ENCODE peak calls at places on chromosome 17, in eight cellular contexts. F is breast epithelium, U is A549, N is HCT116, X is adrenal gland, Y is H1, C is gastrocnemius medialis, M is esophagus muscularis mucosa. D is an unnamed sample.

GRCh38 chr17:18033442-18034099 is 5.4 kb downstream of the ATPAF2 start:
- DNase-seq in F (no peak), U (peak; percentile 86), N (peak; percentile 80), X (peak; percentile 82), Y (no peak), C (peak; percentile 44), M (no peak), D (no peak)

GRCh38 chr17:14747576-14747940 is 446.7 kb downstream of the HS3ST3B1 start:
- DNase-seq in F (no peak), U (no peak), N (no peak), X (no peak), Y (no peak), C (no peak), M (no peak), D (no peak)

GRCh38 chr17:64491034-64491860 is 5.6 kb downstream of the POLG2 start:
- DNase-seq in F (no peak), U (no peak), N (no peak), X (no peak), Y (no peak), C (no peak), M (no peak), D (no peak)

GRCh38 chr17:74872313-74873035 is at the start of gene FDXR:
- DNase-seq in F (no peak), U (peak; percentile 60), N (no peak), X (no peak), Y (no peak), C (no peak), M (peak; percentile 93), D (no peak)

GRCh38 chr17:75876938-75877751 is 1.2 kb downstream of the TRIM47 start:
- DNase-seq in F (peak; percentile 82), U (peak; percentile 85), N (peak; percentile 87), X (peak; percentile 97), Y (peak; percentile 70), C (peak; percentile 81), M (peak; percentile 97), D (peak; percentile 96)

GRCh38 chr17:61002316-61002736 is 324.7 kb downstream of the BCAS3 start:
- DNase-seq in F (no peak), U (peak; percentile 7), N (peak; percentile 26), X (no peak), Y (no peak), C (no peak), M (no peak), D (no peak)

GRCh38 chr17:66494023-66494803 is 191.8 kb downstream of the PRKCA start:
- DNase-seq in F (no peak), U (peak; percentile 82), N (peak; percentile 61), X (no peak), Y (no peak), C (no peak), M (no peak), D (no peak)

GRCh38 chr17:33521784-33522183 is 228.7 kb upstream of the ASIC2 start:
- DNase-seq in F (no peak), U (peak; percentile 40), N (no peak), X (peak; percentile 60), Y (peak; percentile 87), C (no peak), M (no peak), D (no peak)

GRCh38 chr17:9183297-9183696 is 162.0 kb downstream of the NTN1 start:
- DNase-seq in F (no peak), U (no peak), N (no peak), X (no peak), Y (no peak), C (no peak), M (no peak), D (no peak)

GRCh38 chr17:61701334-61701733 is 110.3 kb upstream of the NACA2 start:
- DNase-seq in F (no peak), U (no peak), N (no peak), X (no peak), Y (no peak), C (no peak), M (no peak), D (no peak)

GRCh38 chr17:41523787-41524186 is 4.3 kb downstream of the KRT19 start:
- DNase-seq in F (no peak), U (no peak), N (peak; percentile 52), X (no peak), Y (no peak), C (no peak), M (no peak), D (no peak)

GRCh38 chr17:4032738-4033137 is 68.5 kb upstream of the ATP2A3 start:
- DNase-seq in F (no peak), U (no peak), N (no peak), X (no peak), Y (no peak), C (no peak), M (no peak), D (no peak)

GRCh38 chr17:70355185-70355584 is 185.9 kb downstream of the KCNJ2 start:
- DNase-seq in F (no peak), U (no peak), N (no peak), X (no peak), Y (no peak), C (no peak), M (no peak), D (no peak)

GRCh38 chr17:81160747-81161453 is 4.4 kb upstream of the PVALEF start:
- DNase-seq in F (no peak), U (no peak), N (no peak), X (no peak), Y (no peak), C (no peak), M (no peak), D (no peak)

GRCh38 chr17:83203472-83204221 is 124.2 kb downstream of the METRNL start:
- DNase-seq in F (no peak), U (no peak), N (no peak), X (peak; percentile 54), Y (peak; percentile 28), C (peak; percentile 1), M (no peak), D (peak; percentile 34)

GRCh38 chr17:59435238-59435637 is 103.8 kb downstream of the YPEL2 start:
- DNase-seq in F (no peak), U (no peak), N (no peak), X (no peak), Y (no peak), C (no peak), M (no peak), D (no peak)

GRCh38 chr17:3960764-3961163 is 3.5 kb downstream of the ATP2A3 start:
- DNase-seq in F (no peak), U (no peak), N (no peak), X (peak; percentile 93), Y (no peak), C (no peak), M (no peak), D (no peak)

GRCh38 chr17:46884552-46884951 is 33.2 kb downstream of the WNT9B start:
- DNase-seq in F (no peak), U (no peak), N (no peak), X (no peak), Y (no peak), C (no peak), M (no peak), D (no peak)

GRCh38 chr17:50899005-50899460 is 32.9 kb upstream of the TOB1 start:
- DNase-seq in F (no peak), U (no peak), N (no peak), X (no peak), Y (no peak), C (no peak), M (no peak), D (no peak)

DNA sequence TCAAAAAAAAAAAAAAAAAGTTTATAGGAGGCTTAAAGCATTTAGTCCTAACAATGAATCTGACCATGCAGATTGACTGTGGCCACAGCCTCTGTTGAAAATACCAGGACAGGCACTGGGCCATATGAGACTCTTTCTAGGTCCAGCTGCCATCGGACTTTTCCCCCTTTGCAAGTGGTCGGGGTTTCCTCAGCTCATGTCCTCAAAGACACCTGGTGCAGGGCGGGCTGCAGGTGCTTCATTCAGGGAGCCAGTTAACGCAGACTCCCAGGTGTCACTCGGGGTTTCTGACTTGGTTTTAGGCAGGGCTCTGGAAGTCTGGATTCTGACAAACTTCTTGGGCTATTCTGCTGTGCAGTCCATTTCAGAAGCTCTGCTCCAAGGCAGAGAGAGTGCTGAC is 20.9 kb downstream of the ELAC2 start:
- DNase-seq in F (no peak), U (no peak), N (no peak), X (no peak), Y (no peak), C (no peak), M (no peak), D (no peak)
- TF ChIP-seq CTCF in F (no peak), U (no peak), N (no peak), X (no peak), Y (no peak), C (no peak), M (no peak), D (no peak)

GRCh38 chr17:57471941-57472368 is 215.6 kb downstream of the MSI2 start:
- DNase-seq in F (no peak), U (no peak), N (no peak), X (no peak), Y (no peak), C (no peak), M (no peak), D (no peak)
- H3K4me1 ChIP-seq in F (peaks cover 12% of the 10 kb centered on the region), U (peaks cover 11% of the 10 kb centered on the region), N (no peaks in the 10 kb centered on the region), X (peaks cover 6% of the 10 kb centered on the region), Y (peaks cover 8% of the 10 kb centered on the region), C (peaks cover 29% of the 10 kb centered on the region), M (peaks cover 14% of the 10 kb centered on the region), D (no peaks in the 10 kb centered on the region)

DNA sequence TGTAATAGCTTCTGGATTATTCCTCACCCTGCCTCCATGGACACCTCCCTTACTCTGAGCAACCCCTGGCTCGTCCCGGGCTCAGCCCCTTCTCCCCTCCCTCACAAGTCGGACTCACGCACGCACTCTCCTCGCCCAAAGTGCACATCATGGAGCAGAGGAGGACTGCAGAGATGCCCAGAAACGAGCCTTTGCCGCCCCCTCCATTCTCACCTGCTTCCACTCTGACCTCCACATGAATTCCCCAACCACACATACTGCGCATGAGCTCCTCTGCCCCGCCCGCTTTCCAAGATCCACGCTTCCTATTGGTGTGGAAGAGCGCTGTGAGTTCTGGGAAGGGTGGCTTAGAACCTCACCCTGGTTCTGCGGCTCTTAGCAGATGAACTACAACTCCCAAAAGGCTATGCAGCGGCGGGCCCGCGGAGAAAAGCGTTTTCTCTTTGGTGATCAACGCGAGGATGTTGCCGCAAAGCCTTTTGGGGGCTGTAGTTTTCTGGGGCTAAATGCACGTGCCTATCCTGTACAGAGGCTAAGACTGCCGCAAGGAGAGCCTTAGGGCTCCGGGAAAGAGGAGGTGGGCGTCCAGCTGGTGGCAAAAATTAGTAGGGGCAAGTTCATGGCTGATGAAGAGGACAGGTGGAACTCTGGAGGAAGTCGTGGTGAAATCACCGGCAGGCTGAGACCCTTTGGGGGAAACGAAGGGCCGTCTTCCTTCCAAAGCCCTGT is at the start of gene PHB1:
- DNase-seq in F (peak; percentile 92), U (peak; percentile 100), N (peak; percentile 98), X (peak; percentile 99), Y (peak; percentile 90), C (peak; percentile 97), M (peak; percentile 98), D (peak; percentile 90)
- TF ChIP-seq POLR2A in F (no peak), U (peak; percentile 89), N (peak; percentile 89), X (peak; percentile 40), Y (peak; percentile 46), C (peak; percentile 32), M (no peak), D (peak; percentile 13)

DNA sequence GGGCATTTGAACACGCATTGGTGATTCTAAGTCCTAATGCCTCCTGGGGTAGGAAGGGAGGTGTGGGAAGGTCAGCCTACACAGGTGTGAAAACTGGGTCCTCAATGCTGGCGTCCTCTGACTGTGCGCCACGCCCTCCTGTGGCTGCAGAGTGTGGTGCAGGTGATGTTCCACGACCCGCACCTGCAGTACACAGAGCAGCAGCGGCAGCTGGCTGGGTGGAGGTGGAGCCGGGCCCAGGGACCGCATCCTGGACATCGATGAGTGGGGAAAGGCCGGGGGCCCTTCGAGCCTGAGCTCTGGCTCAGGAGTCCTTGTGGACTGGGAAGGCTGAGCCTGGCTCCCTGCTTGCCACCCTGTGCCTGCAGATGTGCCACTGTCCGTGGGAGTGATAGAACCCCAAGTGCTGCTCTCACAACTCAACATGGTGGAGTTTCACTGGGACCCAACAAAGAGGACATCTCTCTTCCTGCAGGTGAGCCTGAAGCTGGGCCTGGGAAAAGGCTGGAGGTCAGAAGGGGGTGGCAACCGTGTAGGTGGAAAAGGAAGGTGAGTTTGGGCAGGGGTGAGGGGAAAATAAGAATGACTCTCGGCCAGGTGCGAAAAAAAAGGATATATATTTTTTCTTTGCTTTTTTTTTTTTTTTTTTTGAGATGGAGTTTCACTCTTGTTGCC is 14.0 kb upstream of the STAC2 start:
- DNase-seq in F (peak; percentile 64), U (peak; percentile 68), N (peak; percentile 59), X (peak; percentile 68), Y (peak; percentile 94), C (no peak), M (no peak), D (no peak)
- TF ChIP-seq CTCF in F (peak; percentile 70), U (peak; percentile 50), N (peak; percentile 83), X (peak; percentile 58), Y (peak; percentile 99), C (peak; percentile 63), M (peak; percentile 21), D (peak; percentile 13)

D was measured in tibial nerve.